ENCODE peak calls at places on chromosomes 13 and 19, in nine cellular contexts. One of them, this sample, is unnamed.

GRCh38 chr19:47470447-47471195 is 1.1 kb downstream of the SLC8A2 start:
- DNase-seq in PC-3: no peak
- DNase-seq in stimulated activated CD8-positive, alpha-beta memory T cell treated with anti-CD3 and anti-CD28 coated beads, Interleukin-12 subunit alpha, Interleukin-12 subunit beta, amount 100 ng/mL, for 1 hour: no peak
- DNase-seq in esophagus muscularis mucosa: no peak
- DNase-seq in kidney epithelial cell: no peak
- DNase-seq in dorsolateral prefrontal cortex: no peak
- DNase-seq in effector memory CD8-positive, alpha-beta T cell: no peak
- DNase-seq in T-cell: no peak
- DNase-seq in mesendoderm: no peak
- DNase-seq in this sample: no peak

GRCh38 chr13:29956771-29957170 is 106.4 kb upstream of the UBL3 start:
- DNase-seq in PC-3: no peak
- DNase-seq in stimulated activated CD8-positive, alpha-beta memory T cell treated with anti-CD3 and anti-CD28 coated beads, Interleukin-12 subunit alpha, Interleukin-12 subunit beta, amount 100 ng/mL, for 1 hour: no peak
- DNase-seq in esophagus muscularis mucosa: no peak
- DNase-seq in kidney epithelial cell: no peak
- DNase-seq in dorsolateral prefrontal cortex: no peak
- DNase-seq in effector memory CD8-positive, alpha-beta T cell: no peak
- DNase-seq in T-cell: no peak
- DNase-seq in mesendoderm: no peak
- DNase-seq in this sample: no peak

GRCh38 chr13:61880576-61881283 is 465.1 kb upstream of the PCDH20 start:
- DNase-seq in PC-3: peak; percentile 33
- DNase-seq in stimulated activated CD8-positive, alpha-beta memory T cell treated with anti-CD3 and anti-CD28 coated beads, Interleukin-12 subunit alpha, Interleukin-12 subunit beta, amount 100 ng/mL, for 1 hour: no peak
- DNase-seq in esophagus muscularis mucosa: no peak
- DNase-seq in kidney epithelial cell: no peak
- DNase-seq in dorsolateral prefrontal cortex: no peak
- DNase-seq in effector memory CD8-positive, alpha-beta T cell: no peak
- DNase-seq in T-cell: no peak
- DNase-seq in mesendoderm: peak; percentile 83
- DNase-seq in this sample: no peak

GRCh38 chr19:35451278-35452096 is 3.4 kb downstream of the FFAR2 start:
- DNase-seq in PC-3: no peak
- DNase-seq in stimulated activated CD8-positive, alpha-beta memory T cell treated with anti-CD3 and anti-CD28 coated beads, Interleukin-12 subunit alpha, Interleukin-12 subunit beta, amount 100 ng/mL, for 1 hour: no peak
- DNase-seq in esophagus muscularis mucosa: no peak
- DNase-seq in kidney epithelial cell: no peak
- DNase-seq in dorsolateral prefrontal cortex: no peak
- DNase-seq in effector memory CD8-positive, alpha-beta T cell: peak; percentile 35
- DNase-seq in T-cell: no peak
- DNase-seq in mesendoderm: no peak
- DNase-seq in this sample: no peak

GRCh38 chr19:44692379-44692721 is 6.6 kb upstream of the CEACAM16 start:
- DNase-seq in PC-3: no peak
- DNase-seq in stimulated activated CD8-positive, alpha-beta memory T cell treated with anti-CD3 and anti-CD28 coated beads, Interleukin-12 subunit alpha, Interleukin-12 subunit beta, amount 100 ng/mL, for 1 hour: no peak
- DNase-seq in esophagus muscularis mucosa: no peak
- DNase-seq in kidney epithelial cell: no peak
- DNase-seq in dorsolateral prefrontal cortex: no peak
- DNase-seq in effector memory CD8-positive, alpha-beta T cell: no peak
- DNase-seq in T-cell: no peak
- DNase-seq in mesendoderm: no peak
- DNase-seq in this sample: no peak

GRCh38 chr19:46089432-46089831 is 35.1 kb downstream of the IGFL3 start:
- DNase-seq in PC-3: no peak
- DNase-seq in stimulated activated CD8-positive, alpha-beta memory T cell treated with anti-CD3 and anti-CD28 coated beads, Interleukin-12 subunit alpha, Interleukin-12 subunit beta, amount 100 ng/mL, for 1 hour: no peak
- DNase-seq in esophagus muscularis mucosa: no peak
- DNase-seq in kidney epithelial cell: no peak
- DNase-seq in dorsolateral prefrontal cortex: no peak
- DNase-seq in effector memory CD8-positive, alpha-beta T cell: no peak
- DNase-seq in T-cell: no peak
- DNase-seq in mesendoderm: no peak
- DNase-seq in this sample: no peak

GRCh38 chr13:21986602-21987001 is 315.7 kb downstream of the FGF9 start:
- DNase-seq in PC-3: no peak
- DNase-seq in stimulated activated CD8-positive, alpha-beta memory T cell treated with anti-CD3 and anti-CD28 coated beads, Interleukin-12 subunit alpha, Interleukin-12 subunit beta, amount 100 ng/mL, for 1 hour: no peak
- DNase-seq in esophagus muscularis mucosa: no peak
- DNase-seq in kidney epithelial cell: no peak
- DNase-seq in dorsolateral prefrontal cortex: no peak
- DNase-seq in effector memory CD8-positive, alpha-beta T cell: no peak
- DNase-seq in T-cell: no peak
- DNase-seq in mesendoderm: no peak
- DNase-seq in this sample: no peak

GRCh38 chr19:48445256-48445605 is 552 bp upstream of the GRWD1 start:
- DNase-seq in PC-3: peak; percentile 61
- DNase-seq in stimulated activated CD8-positive, alpha-beta memory T cell treated with anti-CD3 and anti-CD28 coated beads, Interleukin-12 subunit alpha, Interleukin-12 subunit beta, amount 100 ng/mL, for 1 hour: no peak
- DNase-seq in esophagus muscularis mucosa: no peak
- DNase-seq in kidney epithelial cell: peak; percentile 84
- DNase-seq in dorsolateral prefrontal cortex: peak; percentile 48
- DNase-seq in effector memory CD8-positive, alpha-beta T cell: no peak
- DNase-seq in T-cell: no peak
- DNase-seq in mesendoderm: peak; percentile 79
- DNase-seq in this sample: no peak

GRCh38 chr19:2650515-2650914 is 52.0 kb downstream of the GNG7 start:
- DNase-seq in PC-3: no peak
- DNase-seq in stimulated activated CD8-positive, alpha-beta memory T cell treated with anti-CD3 and anti-CD28 coated beads, Interleukin-12 subunit alpha, Interleukin-12 subunit beta, amount 100 ng/mL, for 1 hour: no peak
- DNase-seq in esophagus muscularis mucosa: no peak
- DNase-seq in kidney epithelial cell: no peak
- DNase-seq in dorsolateral prefrontal cortex: peak; percentile 66
- DNase-seq in effector memory CD8-positive, alpha-beta T cell: no peak
- DNase-seq in T-cell: no peak
- DNase-seq in mesendoderm: no peak
- DNase-seq in this sample: peak; percentile 45

GRCh38 chr19:20964798-20965197 is 41.7 kb downstream of the ZNF85 start:
- DNase-seq in PC-3: no peak
- DNase-seq in stimulated activated CD8-positive, alpha-beta memory T cell treated with anti-CD3 and anti-CD28 coated beads, Interleukin-12 subunit alpha, Interleukin-12 subunit beta, amount 100 ng/mL, for 1 hour: no peak
- DNase-seq in esophagus muscularis mucosa: no peak
- DNase-seq in kidney epithelial cell: no peak
- DNase-seq in dorsolateral prefrontal cortex: no peak
- DNase-seq in effector memory CD8-positive, alpha-beta T cell: no peak
- DNase-seq in T-cell: no peak
- DNase-seq in mesendoderm: peak; percentile 28
- DNase-seq in this sample: no peak

GRCh38 chr19:56637976-56638555 is 4.9 kb upstream of the SMIM17 start:
- DNase-seq in PC-3: peak; percentile 76
- DNase-seq in stimulated activated CD8-positive, alpha-beta memory T cell treated with anti-CD3 and anti-CD28 coated beads, Interleukin-12 subunit alpha, Interleukin-12 subunit beta, amount 100 ng/mL, for 1 hour: no peak
- DNase-seq in esophagus muscularis mucosa: no peak
- DNase-seq in kidney epithelial cell: peak; percentile 1
- DNase-seq in dorsolateral prefrontal cortex: no peak
- DNase-seq in effector memory CD8-positive, alpha-beta T cell: no peak
- DNase-seq in T-cell: no peak
- DNase-seq in mesendoderm: peak; percentile 93
- DNase-seq in this sample: peak; percentile 57

GRCh38 chr19:45595814-45596213 is 6.2 kb downstream of the GPR4 start:
- DNase-seq in PC-3: no peak
- DNase-seq in stimulated activated CD8-positive, alpha-beta memory T cell treated with anti-CD3 and anti-CD28 coated beads, Interleukin-12 subunit alpha, Interleukin-12 subunit beta, amount 100 ng/mL, for 1 hour: no peak
- DNase-seq in esophagus muscularis mucosa: no peak
- DNase-seq in kidney epithelial cell: no peak
- DNase-seq in dorsolateral prefrontal cortex: no peak
- DNase-seq in effector memory CD8-positive, alpha-beta T cell: no peak
- DNase-seq in T-cell: no peak
- DNase-seq in mesendoderm: no peak
- DNase-seq in this sample: no peak

GRCh38 chr19:31280266-31281006 is 68.8 kb downstream of the TSHZ3 start:
- DNase-seq in PC-3: no peak
- DNase-seq in stimulated activated CD8-positive, alpha-beta memory T cell treated with anti-CD3 and anti-CD28 coated beads, Interleukin-12 subunit alpha, Interleukin-12 subunit beta, amount 100 ng/mL, for 1 hour: no peak
- DNase-seq in esophagus muscularis mucosa: no peak
- DNase-seq in kidney epithelial cell: no peak
- DNase-seq in dorsolateral prefrontal cortex: no peak
- DNase-seq in effector memory CD8-positive, alpha-beta T cell: no peak
- DNase-seq in T-cell: no peak
- DNase-seq in mesendoderm: no peak
- DNase-seq in this sample: no peak

GRCh38 chr19:16001481-16002312 is 52.9 kb downstream of the OR10H4 start:
- DNase-seq in PC-3: peak; percentile 15
- DNase-seq in stimulated activated CD8-positive, alpha-beta memory T cell treated with anti-CD3 and anti-CD28 coated beads, Interleukin-12 subunit alpha, Interleukin-12 subunit beta, amount 100 ng/mL, for 1 hour: no peak
- DNase-seq in esophagus muscularis mucosa: peak; percentile 90
- DNase-seq in kidney epithelial cell: peak; percentile 5
- DNase-seq in dorsolateral prefrontal cortex: no peak
- DNase-seq in effector memory CD8-positive, alpha-beta T cell: no peak
- DNase-seq in T-cell: peak; percentile 7
- DNase-seq in mesendoderm: no peak
- DNase-seq in this sample: no peak

GRCh38 chr19:51138549-51138979 is 3.5 kb upstream of the SIGLEC7 start:
- DNase-seq in PC-3: no peak
- DNase-seq in stimulated activated CD8-positive, alpha-beta memory T cell treated with anti-CD3 and anti-CD28 coated beads, Interleukin-12 subunit alpha, Interleukin-12 subunit beta, amount 100 ng/mL, for 1 hour: no peak
- DNase-seq in esophagus muscularis mucosa: no peak
- DNase-seq in kidney epithelial cell: no peak
- DNase-seq in dorsolateral prefrontal cortex: no peak
- DNase-seq in effector memory CD8-positive, alpha-beta T cell: no peak
- DNase-seq in T-cell: no peak
- DNase-seq in mesendoderm: no peak
- DNase-seq in this sample: no peak

GRCh38 chr13:24097667-24098066 is 62.9 kb upstream of the SPATA13 start:
- DNase-seq in PC-3: no peak
- DNase-seq in stimulated activated CD8-positive, alpha-beta memory T cell treated with anti-CD3 and anti-CD28 coated beads, Interleukin-12 subunit alpha, Interleukin-12 subunit beta, amount 100 ng/mL, for 1 hour: no peak
- DNase-seq in esophagus muscularis mucosa: no peak
- DNase-seq in kidney epithelial cell: no peak
- DNase-seq in dorsolateral prefrontal cortex: no peak
- DNase-seq in effector memory CD8-positive, alpha-beta T cell: no peak
- DNase-seq in T-cell: no peak
- DNase-seq in mesendoderm: no peak
- DNase-seq in this sample: no peak

GRCh38 chr19:27974082-27974513 is 1238.9 kb downstream of the UQCRFS1 start:
- DNase-seq in PC-3: peak; percentile 7
- DNase-seq in stimulated activated CD8-positive, alpha-beta memory T cell treated with anti-CD3 and anti-CD28 coated beads, Interleukin-12 subunit alpha, Interleukin-12 subunit beta, amount 100 ng/mL, for 1 hour: no peak
- DNase-seq in esophagus muscularis mucosa: no peak
- DNase-seq in kidney epithelial cell: no peak
- DNase-seq in dorsolateral prefrontal cortex: no peak
- DNase-seq in effector memory CD8-positive, alpha-beta T cell: no peak
- DNase-seq in T-cell: no peak
- DNase-seq in mesendoderm: peak; percentile 80
- DNase-seq in this sample: peak; percentile 55

GRCh38 chr13:53198017-53198416 is 169.4 kb downstream of the OLFM4 start:
- DNase-seq in PC-3: no peak
- DNase-seq in stimulated activated CD8-positive, alpha-beta memory T cell treated with anti-CD3 and anti-CD28 coated beads, Interleukin-12 subunit alpha, Interleukin-12 subunit beta, amount 100 ng/mL, for 1 hour: no peak
- DNase-seq in esophagus muscularis mucosa: no peak
- DNase-seq in kidney epithelial cell: no peak
- DNase-seq in dorsolateral prefrontal cortex: no peak
- DNase-seq in effector memory CD8-positive, alpha-beta T cell: no peak
- DNase-seq in T-cell: no peak
- DNase-seq in mesendoderm: peak; percentile 74
- DNase-seq in this sample: no peak

GRCh38 chr13:41145136-41145908 is 12.7 kb upstream of the KBTBD6 start:
- DNase-seq in PC-3: no peak
- DNase-seq in stimulated activated CD8-positive, alpha-beta memory T cell treated with anti-CD3 and anti-CD28 coated beads, Interleukin-12 subunit alpha, Interleukin-12 subunit beta, amount 100 ng/mL, for 1 hour: no peak
- DNase-seq in esophagus muscularis mucosa: no peak
- DNase-seq in kidney epithelial cell: no peak
- DNase-seq in dorsolateral prefrontal cortex: no peak
- DNase-seq in effector memory CD8-positive, alpha-beta T cell: no peak
- DNase-seq in T-cell: no peak
- DNase-seq in mesendoderm: no peak
- DNase-seq in this sample: no peak

GRCh38 chr13:29908411-29908810 is 58.0 kb upstream of the UBL3 start:
- DNase-seq in PC-3: peak; percentile 42
- DNase-seq in stimulated activated CD8-positive, alpha-beta memory T cell treated with anti-CD3 and anti-CD28 coated beads, Interleukin-12 subunit alpha, Interleukin-12 subunit beta, amount 100 ng/mL, for 1 hour: no peak
- DNase-seq in esophagus muscularis mucosa: no peak
- DNase-seq in kidney epithelial cell: no peak
- DNase-seq in dorsolateral prefrontal cortex: no peak
- DNase-seq in effector memory CD8-positive, alpha-beta T cell: no peak
- DNase-seq in T-cell: no peak
- DNase-seq in mesendoderm: no peak
- DNase-seq in this sample: no peak

GRCh38 chr13:48858122-48858521 is 117.6 kb upstream of the FNDC3A start:
- DNase-seq in PC-3: no peak
- DNase-seq in stimulated activated CD8-positive, alpha-beta memory T cell treated with anti-CD3 and anti-CD28 coated beads, Interleukin-12 subunit alpha, Interleukin-12 subunit beta, amount 100 ng/mL, for 1 hour: no peak
- DNase-seq in esophagus muscularis mucosa: no peak
- DNase-seq in kidney epithelial cell: no peak
- DNase-seq in dorsolateral prefrontal cortex: no peak
- DNase-seq in effector memory CD8-positive, alpha-beta T cell: no peak
- DNase-seq in T-cell: no peak
- DNase-seq in mesendoderm: no peak
- DNase-seq in this sample: no peak

GRCh38 chr19:45498411-45499195 is at the start of gene PPM1N:
- DNase-seq in PC-3: peak; percentile 16
- DNase-seq in stimulated activated CD8-positive, alpha-beta memory T cell treated with anti-CD3 and anti-CD28 coated beads, Interleukin-12 subunit alpha, Interleukin-12 subunit beta, amount 100 ng/mL, for 1 hour: peak; percentile 53
- DNase-seq in esophagus muscularis mucosa: no peak
- DNase-seq in kidney epithelial cell: no peak
- DNase-seq in dorsolateral prefrontal cortex: no peak
- DNase-seq in effector memory CD8-positive, alpha-beta T cell: peak; percentile 62
- DNase-seq in T-cell: peak; percentile 51
- DNase-seq in mesendoderm: peak; percentile 67
- DNase-seq in this sample: peak; percentile 85

GRCh38 chr19:1651061-1651547 is 1.3 kb downstream of the TCF3 start:
- DNase-seq in PC-3: no peak
- DNase-seq in stimulated activated CD8-positive, alpha-beta memory T cell treated with anti-CD3 and anti-CD28 coated beads, Interleukin-12 subunit alpha, Interleukin-12 subunit beta, amount 100 ng/mL, for 1 hour: peak; percentile 45
- DNase-seq in esophagus muscularis mucosa: no peak
- DNase-seq in kidney epithelial cell: no peak
- DNase-seq in dorsolateral prefrontal cortex: no peak
- DNase-seq in effector memory CD8-positive, alpha-beta T cell: peak; percentile 66
- DNase-seq in T-cell: peak; percentile 52
- DNase-seq in mesendoderm: peak; percentile 58
- DNase-seq in this sample: no peak

GRCh38 chr13:35791191-35791902 is 314.9 kb upstream of the MAB21L1 start:
- DNase-seq in PC-3: peak; percentile 60
- DNase-seq in stimulated activated CD8-positive, alpha-beta memory T cell treated with anti-CD3 and anti-CD28 coated beads, Interleukin-12 subunit alpha, Interleukin-12 subunit beta, amount 100 ng/mL, for 1 hour: no peak
- DNase-seq in esophagus muscularis mucosa: no peak
- DNase-seq in kidney epithelial cell: no peak
- DNase-seq in dorsolateral prefrontal cortex: no peak
- DNase-seq in effector memory CD8-positive, alpha-beta T cell: no peak
- DNase-seq in T-cell: no peak
- DNase-seq in mesendoderm: no peak
- DNase-seq in this sample: no peak

GRCh38 chr19:13841339-13842293 is 35.3 kb upstream of the NANOS3 start:
- DNase-seq in PC-3: peak; percentile 57
- DNase-seq in stimulated activated CD8-positive, alpha-beta memory T cell treated with anti-CD3 and anti-CD28 coated beads, Interleukin-12 subunit alpha, Interleukin-12 subunit beta, amount 100 ng/mL, for 1 hour: no peak
- DNase-seq in esophagus muscularis mucosa: no peak
- DNase-seq in kidney epithelial cell: no peak
- DNase-seq in dorsolateral prefrontal cortex: no peak
- DNase-seq in effector memory CD8-positive, alpha-beta T cell: peak; percentile 69
- DNase-seq in T-cell: no peak
- DNase-seq in mesendoderm: no peak
- DNase-seq in this sample: no peak

GRCh38 chr19:49136771-49137171 is 17.4 kb downstream of the PPFIA3 start:
- DNase-seq in PC-3: no peak
- DNase-seq in stimulated activated CD8-positive, alpha-beta memory T cell treated with anti-CD3 and anti-CD28 coated beads, Interleukin-12 subunit alpha, Interleukin-12 subunit beta, amount 100 ng/mL, for 1 hour: no peak
- DNase-seq in esophagus muscularis mucosa: no peak
- DNase-seq in kidney epithelial cell: no peak
- DNase-seq in dorsolateral prefrontal cortex: no peak
- DNase-seq in effector memory CD8-positive, alpha-beta T cell: no peak
- DNase-seq in T-cell: no peak
- DNase-seq in mesendoderm: no peak
- DNase-seq in this sample: no peak

GRCh38 chr13:66344770-66345367 is 885.3 kb downstream of the PCDH9 start:
- DNase-seq in PC-3: no peak
- DNase-seq in stimulated activated CD8-positive, alpha-beta memory T cell treated with anti-CD3 and anti-CD28 coated beads, Interleukin-12 subunit alpha, Interleukin-12 subunit beta, amount 100 ng/mL, for 1 hour: no peak
- DNase-seq in esophagus muscularis mucosa: no peak
- DNase-seq in kidney epithelial cell: no peak
- DNase-seq in dorsolateral prefrontal cortex: no peak
- DNase-seq in effector memory CD8-positive, alpha-beta T cell: no peak
- DNase-seq in T-cell: no peak
- DNase-seq in mesendoderm: no peak
- DNase-seq in this sample: no peak

GRCh38 chr13:43494206-43494605 is 292.6 kb downstream of the ENOX1 start:
- DNase-seq in PC-3: peak; percentile 73
- DNase-seq in stimulated activated CD8-positive, alpha-beta memory T cell treated with anti-CD3 and anti-CD28 coated beads, Interleukin-12 subunit alpha, Interleukin-12 subunit beta, amount 100 ng/mL, for 1 hour: no peak
- DNase-seq in esophagus muscularis mucosa: no peak
- DNase-seq in kidney epithelial cell: no peak
- DNase-seq in dorsolateral prefrontal cortex: no peak
- DNase-seq in effector memory CD8-positive, alpha-beta T cell: no peak
- DNase-seq in T-cell: no peak
- DNase-seq in mesendoderm: no peak
- DNase-seq in this sample: no peak

GRCh38 chr19:5436101-5436947 is 18.9 kb upstream of the ZNRF4 start:
- DNase-seq in PC-3: peak; percentile 32
- DNase-seq in stimulated activated CD8-positive, alpha-beta memory T cell treated with anti-CD3 and anti-CD28 coated beads, Interleukin-12 subunit alpha, Interleukin-12 subunit beta, amount 100 ng/mL, for 1 hour: no peak
- DNase-seq in esophagus muscularis mucosa: no peak
- DNase-seq in kidney epithelial cell: no peak
- DNase-seq in dorsolateral prefrontal cortex: peak; percentile 92
- DNase-seq in effector memory CD8-positive, alpha-beta T cell: no peak
- DNase-seq in T-cell: no peak
- DNase-seq in mesendoderm: peak; percentile 90
- DNase-seq in this sample: peak; percentile 70

GRCh38 chr13:35994131-35994966 is 136.8 kb downstream of the DCLK1 start:
- DNase-seq in PC-3: peak; percentile 33
- DNase-seq in stimulated activated CD8-positive, alpha-beta memory T cell treated with anti-CD3 and anti-CD28 coated beads, Interleukin-12 subunit alpha, Interleukin-12 subunit beta, amount 100 ng/mL, for 1 hour: no peak
- DNase-seq in esophagus muscularis mucosa: peak; percentile 90
- DNase-seq in kidney epithelial cell: peak; percentile 38
- DNase-seq in dorsolateral prefrontal cortex: no peak
- DNase-seq in effector memory CD8-positive, alpha-beta T cell: no peak
- DNase-seq in T-cell: no peak
- DNase-seq in mesendoderm: peak; percentile 5
- DNase-seq in this sample: no peak

GRCh38 chr19:28221736-28222135 is 991.2 kb downstream of the UQCRFS1 start:
- DNase-seq in PC-3: no peak
- DNase-seq in stimulated activated CD8-positive, alpha-beta memory T cell treated with anti-CD3 and anti-CD28 coated beads, Interleukin-12 subunit alpha, Interleukin-12 subunit beta, amount 100 ng/mL, for 1 hour: no peak
- DNase-seq in esophagus muscularis mucosa: no peak
- DNase-seq in kidney epithelial cell: no peak
- DNase-seq in dorsolateral prefrontal cortex: no peak
- DNase-seq in effector memory CD8-positive, alpha-beta T cell: no peak
- DNase-seq in T-cell: no peak
- DNase-seq in mesendoderm: peak; percentile 90
- DNase-seq in this sample: no peak

This sample was measured in posterior cingulate gyrus.